ENCODE peak calls at places on chromosomes 5 and 9, in four cellular contexts. One of them, this sample, is unnamed.

GRCh38 chr9:112570731-112571167 is 84.1 kb downstream of the KIAA1958 start:
- DNase-seq in pancreas: peak
- DNase-seq in right atrium auricular region: no peak
- DNase-seq in WERI-Rb-1: peak
- DNase-seq in this sample: no peak

GRCh38 chr5:42995152-42995751 is 44.9 kb downstream of the ANXA2R start:
- DNase-seq in WERI-Rb-1: no peak
- DNase-seq in right atrium auricular region: no peak
- DNase-seq in pancreas: no peak
- DNase-seq in this sample: no peak

GRCh38 chr9:137294684-137295312 is 7.3 kb downstream of the NRARP start:
- DNase-seq in pancreas: peak
- DNase-seq in right atrium auricular region: no peak
- DNase-seq in WERI-Rb-1: peak
- DNase-seq in this sample: no peak

GRCh38 chr5:140148508-140148907 is 22.8 kb downstream of the IGIP start:
- DNase-seq in WERI-Rb-1: peak
- DNase-seq in right atrium auricular region: peak
- DNase-seq in pancreas: no peak
- DNase-seq in this sample: no peak

GRCh38 chr9:127968717-127969383 is 11.9 kb downstream of the EEIG1 start:
- DNase-seq in WERI-Rb-1: no peak
- DNase-seq in pancreas: peak
- DNase-seq in right atrium auricular region: peak
- DNase-seq in this sample: peak

GRCh38 chr9:19988281-19988680 is 199.4 kb upstream of the SLC24A2 start:
- DNase-seq in WERI-Rb-1: peak
- DNase-seq in pancreas: no peak
- DNase-seq in right atrium auricular region: no peak
- DNase-seq in this sample: no peak

GRCh38 chr9:93917121-93917853 is 37.9 kb downstream of the BARX1 start:
- DNase-seq in WERI-Rb-1: no peak
- DNase-seq in right atrium auricular region: no peak
- DNase-seq in pancreas: no peak
- DNase-seq in this sample: no peak

GRCh38 chr5:87300744-87301143 is 33.1 kb downstream of the RASA1 start:
- DNase-seq in pancreas: no peak
- DNase-seq in right atrium auricular region: no peak
- DNase-seq in WERI-Rb-1: no peak
- DNase-seq in this sample: peak

GRCh38 chr5:157827429-157827828 is 31.5 kb downstream of the CLINT1 start:
- DNase-seq in right atrium auricular region: no peak
- DNase-seq in pancreas: no peak
- DNase-seq in WERI-Rb-1: no peak
- DNase-seq in this sample: peak

GRCh38 chr9:111852291-111852690 is 44.3 kb upstream of the UGCG start:
- DNase-seq in right atrium auricular region: no peak
- DNase-seq in pancreas: no peak
- DNase-seq in WERI-Rb-1: no peak
- DNase-seq in this sample: no peak

GRCh38 chr9:89975024-89975423 is 370.2 kb downstream of the GADD45G start:
- DNase-seq in pancreas: no peak
- DNase-seq in WERI-Rb-1: no peak
- DNase-seq in right atrium auricular region: no peak
- DNase-seq in this sample: no peak

GRCh38 chr9:89974582-89974981 is 369.8 kb downstream of the GADD45G start:
- DNase-seq in pancreas: no peak
- DNase-seq in WERI-Rb-1: no peak
- DNase-seq in right atrium auricular region: no peak
- DNase-seq in this sample: no peak

GRCh38 chr9:89975586-89975985 is 370.8 kb downstream of the GADD45G start:
- DNase-seq in WERI-Rb-1: no peak
- DNase-seq in right atrium auricular region: no peak
- DNase-seq in pancreas: no peak
- DNase-seq in this sample: no peak

GRCh38 chr9:89982016-89982415 is 377.2 kb downstream of the GADD45G start:
- DNase-seq in right atrium auricular region: no peak
- DNase-seq in pancreas: no peak
- DNase-seq in WERI-Rb-1: no peak
- DNase-seq in this sample: no peak

GRCh38 chr9:89978185-89978584 is 373.4 kb downstream of the GADD45G start:
- DNase-seq in right atrium auricular region: no peak
- DNase-seq in pancreas: no peak
- DNase-seq in WERI-Rb-1: no peak
- DNase-seq in this sample: no peak
- TF ChIP-seq CTCF in right atrium auricular region: no peak
- TF ChIP-seq CTCF in pancreas: peak
- TF ChIP-seq CTCF in WERI-Rb-1: peak
- TF ChIP-seq CTCF in this sample: peak

GRCh38 chr5:36355513-36355912 is 53.8 kb upstream of the RANBP3L start:
- DNase-seq in right atrium auricular region: no peak
- DNase-seq in WERI-Rb-1: no peak
- DNase-seq in pancreas: no peak
- DNase-seq in this sample: no peak
- H3K4me3 ChIP-seq in right atrium auricular region: no peak
- H3K4me3 ChIP-seq in WERI-Rb-1: no peak
- H3K4me3 ChIP-seq in pancreas: no peak
- H3K4me3 ChIP-seq in this sample: no peak

DNA sequence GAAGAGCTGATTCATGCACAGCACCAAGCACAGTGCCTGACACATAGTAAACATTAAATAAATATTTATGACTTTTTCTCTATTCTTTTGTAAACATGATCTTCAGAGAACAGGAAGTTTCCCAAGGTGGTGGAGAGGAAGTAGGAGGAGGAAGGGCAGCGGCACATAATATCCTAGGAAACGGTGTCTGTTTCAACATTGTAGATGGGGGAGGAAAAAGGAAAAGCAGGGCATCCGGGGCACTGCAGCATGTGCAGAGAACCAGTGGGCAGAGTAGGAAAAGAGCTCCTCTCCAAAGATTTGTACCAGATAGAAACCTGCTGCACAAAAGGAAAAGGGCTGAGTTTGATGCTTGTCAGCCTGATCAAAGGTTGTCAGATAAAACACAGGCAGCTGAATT is 421.7 kb upstream of the ZNF462 start:
- DNase-seq in pancreas: no peak
- DNase-seq in WERI-Rb-1: no peak
- DNase-seq in right atrium auricular region: no peak
- DNase-seq in this sample: no peak
- TF ChIP-seq CTCF in pancreas: no peak
- TF ChIP-seq CTCF in WERI-Rb-1: no peak
- TF ChIP-seq CTCF in right atrium auricular region: no peak
- TF ChIP-seq CTCF in this sample: no peak

DNA sequence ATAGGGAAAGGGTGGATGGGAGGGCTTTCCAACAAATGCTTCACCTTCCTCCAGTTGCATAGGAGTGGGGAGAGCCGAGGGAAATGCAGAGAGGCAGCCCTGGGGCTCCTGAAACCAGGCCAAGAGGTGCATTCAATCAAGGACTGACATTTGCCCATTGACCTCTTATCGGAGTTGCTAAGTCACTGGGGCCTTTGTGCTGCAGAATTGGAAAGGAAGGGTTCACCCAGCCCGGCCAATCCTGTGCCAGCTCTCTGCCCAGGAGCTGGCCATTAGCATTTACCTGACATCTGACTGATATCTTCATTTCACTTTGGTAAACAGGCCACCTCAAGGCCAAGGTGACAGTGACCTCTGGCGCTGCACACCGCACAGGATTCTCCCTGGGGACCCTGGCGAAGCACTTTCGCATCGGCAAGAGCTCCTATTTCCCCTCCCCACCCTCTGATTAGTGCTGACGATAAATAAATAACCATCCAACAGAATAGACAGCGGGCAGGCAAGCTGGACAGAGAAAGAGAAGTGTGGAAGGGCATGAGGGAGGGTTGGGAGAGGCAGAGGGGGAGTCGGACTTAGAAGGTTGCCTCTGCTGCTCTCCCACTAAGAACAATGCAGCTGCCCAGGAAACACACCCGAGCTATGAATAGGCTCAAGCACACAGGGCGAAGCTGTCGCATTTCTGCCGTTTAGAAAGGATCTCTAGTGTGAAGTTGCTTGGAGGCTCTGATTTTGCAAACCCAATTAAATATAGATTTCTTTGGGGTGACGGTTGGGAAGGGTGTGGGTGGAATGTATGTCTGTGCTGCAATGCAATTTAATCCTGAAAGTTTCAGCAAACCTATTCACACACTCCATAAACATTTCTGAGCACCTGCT is 57.1 kb upstream of the BOD1 start:
- DNase-seq in pancreas: no peak
- DNase-seq in right atrium auricular region: no peak
- DNase-seq in WERI-Rb-1: no peak
- DNase-seq in this sample: no peak
- H3K4me3 ChIP-seq in pancreas: no peak
- H3K4me3 ChIP-seq in right atrium auricular region: no peak
- H3K4me3 ChIP-seq in WERI-Rb-1: no peak
- H3K4me3 ChIP-seq in this sample: no peak

GRCh38 chr5:585962-586628 is 26.0 kb upstream of the CEP72 start:
- DNase-seq in pancreas: no peak
- DNase-seq in WERI-Rb-1: no peak
- DNase-seq in right atrium auricular region: no peak
- DNase-seq in this sample: no peak

GRCh38 chr5:587403-587802 is 24.7 kb upstream of the CEP72 start:
- DNase-seq in pancreas: no peak
- DNase-seq in right atrium auricular region: no peak
- DNase-seq in WERI-Rb-1: no peak
- DNase-seq in this sample: no peak

GRCh38 chr5:588406-588995 is 23.6 kb upstream of the CEP72 start:
- DNase-seq in pancreas: no peak
- DNase-seq in WERI-Rb-1: no peak
- DNase-seq in right atrium auricular region: no peak
- DNase-seq in this sample: no peak

GRCh38 chr5:585556-585955 is 26.6 kb upstream of the CEP72 start:
- DNase-seq in right atrium auricular region: no peak
- DNase-seq in WERI-Rb-1: no peak
- DNase-seq in pancreas: no peak
- DNase-seq in this sample: no peak

DNA sequence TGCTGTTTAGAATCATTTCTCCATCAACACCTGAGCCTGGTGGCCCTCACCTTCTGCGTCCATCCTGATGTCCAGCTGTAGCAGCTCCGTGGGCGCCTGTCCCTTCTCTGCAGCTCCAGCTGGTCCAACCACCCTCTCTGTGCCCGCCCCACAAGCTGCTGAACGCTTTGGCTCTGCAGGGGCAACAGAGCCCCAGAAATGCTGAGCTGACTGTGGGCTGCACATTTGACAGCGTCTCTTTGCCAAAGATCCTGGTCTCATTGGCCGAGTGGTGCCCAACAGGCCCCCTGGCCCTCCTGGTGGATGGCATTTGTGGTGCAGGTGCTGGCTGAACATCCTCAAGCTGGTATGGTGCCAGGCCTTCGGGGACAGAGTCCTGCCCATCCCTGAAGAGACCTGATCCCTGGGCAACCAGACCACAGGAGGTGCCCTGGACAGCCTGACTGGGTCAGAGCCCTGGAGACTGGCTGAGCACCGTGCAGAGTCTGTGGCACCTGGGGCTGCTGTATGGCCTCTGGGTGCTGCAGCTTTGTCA is 25.3 kb upstream of the CEP72 start:
- DNase-seq in right atrium auricular region: no peak
- DNase-seq in pancreas: no peak
- DNase-seq in WERI-Rb-1: no peak
- DNase-seq in this sample: no peak
- TF ChIP-seq CTCF in right atrium auricular region: no peak
- TF ChIP-seq CTCF in pancreas: no peak
- TF ChIP-seq CTCF in WERI-Rb-1: peak
- TF ChIP-seq CTCF in this sample: no peak

DNA sequence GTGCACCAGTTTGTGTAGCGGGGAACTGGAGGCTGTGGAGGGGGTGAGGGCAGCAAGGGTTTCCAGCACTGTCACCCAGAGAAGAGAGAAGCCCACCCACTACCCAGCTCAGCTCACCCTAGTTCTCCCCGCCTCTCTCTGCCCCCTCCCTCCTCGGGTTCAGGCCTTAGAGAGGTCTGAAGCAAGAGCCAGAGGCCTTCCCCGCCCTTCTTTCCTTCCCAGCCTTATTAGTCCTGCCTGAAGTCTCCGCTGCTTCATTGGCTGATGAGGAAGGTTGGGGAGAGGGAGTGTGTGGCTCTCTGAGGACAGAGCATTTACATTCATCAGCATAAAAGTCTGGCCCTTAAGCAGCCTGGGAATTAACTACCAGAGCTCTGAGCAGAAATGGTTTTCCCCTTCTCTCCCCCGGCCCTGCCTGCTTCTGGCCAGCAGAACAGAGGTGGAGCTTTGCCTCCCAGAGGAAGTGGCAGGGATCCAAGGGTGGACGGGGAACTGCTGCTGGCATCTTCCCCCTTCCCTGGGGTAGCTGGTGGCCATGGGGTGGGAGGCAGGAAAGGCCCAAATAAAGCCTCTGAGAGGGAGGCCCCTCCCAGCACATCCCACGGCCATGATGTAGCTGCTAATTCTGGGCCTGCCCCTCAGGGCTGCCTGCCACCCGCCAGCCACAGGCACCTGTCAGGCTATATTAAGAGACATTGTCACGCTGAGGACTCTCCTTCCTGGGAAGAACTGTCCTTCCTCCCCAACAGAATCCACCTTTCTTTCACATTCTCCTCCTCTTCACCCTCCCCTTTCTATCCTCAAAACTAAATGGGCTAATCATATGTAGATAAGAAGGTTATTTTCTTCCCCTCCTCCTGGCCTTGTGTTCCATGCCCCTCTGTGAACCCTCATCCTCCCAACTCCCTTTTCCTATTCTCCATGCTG is 4.2 kb downstream of the DNAJB5 start:
- DNase-seq in right atrium auricular region: peak
- DNase-seq in pancreas: no peak
- DNase-seq in WERI-Rb-1: peak
- DNase-seq in this sample: no peak
- H3K4me3 ChIP-seq in right atrium auricular region: peak
- H3K4me3 ChIP-seq in pancreas: no peak
- H3K4me3 ChIP-seq in WERI-Rb-1: no peak
- H3K4me3 ChIP-seq in this sample: no peak